ENCODE peak calls at places on chromosomes 4 and X, in nine cellular contexts. P is NCI-H1105; J is stimulated activated CD4-positive, alpha-beta T cell treated with anti-CD3 and anti-CD28 coated beads, Interleukin-4, amount 100 ng/mL, for 1 hour; I is effector CD4-positive, alpha-beta T cell; H is stimulated activated CD8-positive, alpha-beta memory T cell treated with anti-CD3 and anti-CD28 coated beads, Interleukin-15, amount 100 ng/mL, for 4 hours; B is cerebellar cortex; M is CD8-positive, alpha-beta T cell; G is GM13977; L is HEK293T. U is an unnamed sample.

GRCh38 chrX:45324941-45325340 is 124.3 kb upstream of the DIPK2B start:
- DNase-seq in P (no peak), J (no peak), I (no peak), H (no peak), B (no peak), M (no peak), G (no peak), L (no peak), U (no peak)

GRCh38 chrX:7987160-7987992 is 60.2 kb upstream of the PNPLA4 start:
- DNase-seq in P (no peak), J (no peak), I (no peak), H (no peak), B (no peak), M (no peak), G (no peak), L (no peak), U (no peak)

GRCh38 chr4:948101-948935 is 16.1 kb downstream of the TMEM175 start:
- DNase-seq in P (no peak), J (no peak), I (no peak), H (no peak), B (peak), M (no peak), G (no peak), L (no peak), U (peak)

GRCh38 chr4:186781032-186781917 is 57.6 kb upstream of the FAT1 start:
- DNase-seq in P (no peak), J (no peak), I (no peak), H (no peak), B (no peak), M (no peak), G (no peak), L (no peak), U (no peak)

GRCh38 chr4:162849922-162850321 is 316.8 kb downstream of the NAF1 start:
- DNase-seq in P (peak), J (no peak), I (no peak), H (no peak), B (peak), M (no peak), G (no peak), L (no peak), U (no peak)

GRCh38 chr4:125515016-125515415 is 200.3 kb downstream of the FAT4 start:
- DNase-seq in P (no peak), J (no peak), I (no peak), H (no peak), B (no peak), M (no peak), G (no peak), L (no peak), U (no peak)

GRCh38 chr4:99811850-99812249 is 4.8 kb upstream of the DAPP1 start:
- DNase-seq in P (no peak), J (peak), I (peak), H (no peak), B (peak), M (no peak), G (peak), L (peak), U (no peak)

GRCh38 chrX:11968470-11968869 is 169.8 kb upstream of the FRMPD4 start:
- DNase-seq in P (no peak), J (no peak), I (no peak), H (no peak), B (no peak), M (no peak), G (no peak), L (no peak), U (no peak)

GRCh38 chr4:109301691-109302365 is 630 bp downstream of the COL25A1 start:
- DNase-seq in P (no peak), J (peak), I (no peak), H (no peak), B (no peak), M (no peak), G (no peak), L (peak), U (no peak)

GRCh38 chrX:46506076-46506475 is 39.1 kb downstream of the ZNF674 start:
- DNase-seq in P (no peak), J (no peak), I (no peak), H (no peak), B (no peak), M (no peak), G (no peak), L (no peak), U (no peak)

GRCh38 chr4:1711055-1711905 is 839 bp downstream of the SLBP start:
- DNase-seq in P (no peak), J (peak), I (no peak), H (no peak), B (peak), M (peak), G (peak), L (peak), U (peak)

GRCh38 chr4:83535945-83536648 is at the start of gene GPAT3:
- DNase-seq in P (peak), J (peak), I (peak), H (peak), B (peak), M (peak), G (peak), L (peak), U (peak)

GRCh38 chrX:132741706-132742105 is 216.7 kb downstream of the HS6ST2 start:
- DNase-seq in P (no peak), J (no peak), I (no peak), H (no peak), B (no peak), M (no peak), G (no peak), L (no peak), U (no peak)

GRCh38 chrX:120486786-120487185 is 17.7 kb upstream of the LAMP2 start:
- DNase-seq in P (no peak), J (no peak), I (no peak), H (no peak), B (no peak), M (no peak), G (no peak), L (no peak), U (no peak)

GRCh38 chrX:153955451-153955732 is 10.9 kb upstream of the RENBP start:
- DNase-seq in P (no peak), J (no peak), I (no peak), H (no peak), B (no peak), M (no peak), G (no peak), L (no peak), U (no peak)

GRCh38 chrX:15404712-15405111 is 20.5 kb upstream of the VEGFD start:
- DNase-seq in P (no peak), J (no peak), I (no peak), H (no peak), B (no peak), M (no peak), G (no peak), L (no peak), U (peak)

GRCh38 chr4:86511590-86511989 is 82.5 kb upstream of the PTPN13 start:
- DNase-seq in P (no peak), J (no peak), I (no peak), H (no peak), B (no peak), M (no peak), G (no peak), L (no peak), U (no peak)

U was measured in psoas muscle.